ENCODE peak calls at places on chromosomes 16 and 17, in six cellular contexts. One of them, this sample, is unnamed.

GRCh38 chr17:59829217-59830006 is 63.3 kb downstream of the TUBD1 start:
- DNase-seq in lower leg skin: no peak
- DNase-seq in cardiac fibroblast: peak
- DNase-seq in BE2C: no peak
- DNase-seq in mesothelial cell of epicardium: no peak
- DNase-seq in uterus: no peak
- DNase-seq in this sample: no peak

GRCh38 chr17:62627219-62627903 is at the start of gene MRC2:
- DNase-seq in lower leg skin: peak
- DNase-seq in cardiac fibroblast: peak
- DNase-seq in BE2C: peak
- DNase-seq in mesothelial cell of epicardium: no peak
- DNase-seq in uterus: peak
- DNase-seq in this sample: peak

GRCh38 chr17:50052822-50053653 is 2.9 kb upstream of the ITGA3 start:
- DNase-seq in lower leg skin: no peak
- DNase-seq in cardiac fibroblast: no peak
- DNase-seq in BE2C: no peak
- DNase-seq in mesothelial cell of epicardium: peak
- DNase-seq in uterus: peak
- DNase-seq in this sample: no peak

GRCh38 chr17:10547351-10547750 is 2.1 kb downstream of the MYH2 start:
- DNase-seq in lower leg skin: no peak
- DNase-seq in cardiac fibroblast: no peak
- DNase-seq in BE2C: no peak
- DNase-seq in mesothelial cell of epicardium: no peak
- DNase-seq in uterus: no peak
- DNase-seq in this sample: no peak

GRCh38 chr17:31388770-31389672 is 2.5 kb upstream of the RAB11FIP4 start:
- DNase-seq in lower leg skin: peak
- DNase-seq in cardiac fibroblast: no peak
- DNase-seq in BE2C: peak
- DNase-seq in mesothelial cell of epicardium: no peak
- DNase-seq in uterus: no peak
- DNase-seq in this sample: peak

GRCh38 chr17:83203472-83204221 is 124.2 kb downstream of the METRNL start:
- DNase-seq in lower leg skin: peak
- DNase-seq in cardiac fibroblast: peak
- DNase-seq in BE2C: peak
- DNase-seq in mesothelial cell of epicardium: no peak
- DNase-seq in uterus: peak
- DNase-seq in this sample: no peak

GRCh38 chr17:31510273-31511175 is 119.0 kb downstream of the RAB11FIP4 start:
- DNase-seq in lower leg skin: no peak
- DNase-seq in cardiac fibroblast: no peak
- DNase-seq in BE2C: no peak
- DNase-seq in mesothelial cell of epicardium: no peak
- DNase-seq in uterus: no peak
- DNase-seq in this sample: no peak

GRCh38 chr16:4521971-4522623 is 16.5 kb downstream of the CDIP1 start:
- DNase-seq in lower leg skin: no peak
- DNase-seq in cardiac fibroblast: no peak
- DNase-seq in BE2C: peak
- DNase-seq in mesothelial cell of epicardium: no peak
- DNase-seq in uterus: no peak
- DNase-seq in this sample: no peak

GRCh38 chr16:11627822-11628457 is 40.3 kb upstream of the SNN start:
- DNase-seq in lower leg skin: no peak
- DNase-seq in cardiac fibroblast: peak
- DNase-seq in BE2C: no peak
- DNase-seq in mesothelial cell of epicardium: no peak
- DNase-seq in uterus: no peak
- DNase-seq in this sample: no peak

GRCh38 chr17:39027037-39027436 is 59.8 kb upstream of the FBXO47 start:
- DNase-seq in lower leg skin: peak
- DNase-seq in cardiac fibroblast: peak
- DNase-seq in BE2C: peak
- DNase-seq in mesothelial cell of epicardium: peak
- DNase-seq in uterus: peak
- DNase-seq in this sample: no peak

GRCh38 chr17:82782657-82783207 is 30.9 kb downstream of the TBCD start:
- DNase-seq in lower leg skin: no peak
- DNase-seq in cardiac fibroblast: no peak
- DNase-seq in BE2C: no peak
- DNase-seq in mesothelial cell of epicardium: no peak
- DNase-seq in uterus: no peak
- DNase-seq in this sample: no peak

GRCh38 chr17:65170839-65171238 is 33.7 kb downstream of the RGS9 start:
- DNase-seq in lower leg skin: no peak
- DNase-seq in cardiac fibroblast: peak
- DNase-seq in BE2C: no peak
- DNase-seq in mesothelial cell of epicardium: no peak
- DNase-seq in uterus: no peak
- DNase-seq in this sample: no peak

GRCh38 chr17:57670769-57671545 is 74.1 kb downstream of the CCDC182 start:
- DNase-seq in lower leg skin: peak
- DNase-seq in cardiac fibroblast: no peak
- DNase-seq in BE2C: no peak
- DNase-seq in mesothelial cell of epicardium: no peak
- DNase-seq in uterus: no peak
- DNase-seq in this sample: peak

GRCh38 chr17:76166168-76166567 is 25.1 kb upstream of the FOXJ1 start:
- DNase-seq in lower leg skin: peak
- DNase-seq in cardiac fibroblast: peak
- DNase-seq in BE2C: no peak
- DNase-seq in mesothelial cell of epicardium: no peak
- DNase-seq in uterus: no peak
- DNase-seq in this sample: no peak

GRCh38 chr16:57694191-57694555 is 433 bp upstream of the DRC7 start:
- DNase-seq in lower leg skin: peak
- DNase-seq in cardiac fibroblast: no peak
- DNase-seq in BE2C: no peak
- DNase-seq in mesothelial cell of epicardium: no peak
- DNase-seq in uterus: no peak
- DNase-seq in this sample: no peak

GRCh38 chr17:28112199-28112995 is 69.9 kb downstream of the NLK start:
- DNase-seq in lower leg skin: no peak
- DNase-seq in cardiac fibroblast: peak
- DNase-seq in BE2C: no peak
- DNase-seq in mesothelial cell of epicardium: no peak
- DNase-seq in uterus: no peak
- DNase-seq in this sample: no peak

GRCh38 chr17:72334205-72334604 is 213.4 kb downstream of the SOX9 start:
- DNase-seq in lower leg skin: no peak
- DNase-seq in cardiac fibroblast: peak
- DNase-seq in BE2C: no peak
- DNase-seq in mesothelial cell of epicardium: no peak
- DNase-seq in uterus: no peak
- DNase-seq in this sample: no peak

GRCh38 chr17:45431531-45432404 is 902 bp downstream of the ARHGAP27 start:
- DNase-seq in lower leg skin: peak
- DNase-seq in cardiac fibroblast: peak
- DNase-seq in BE2C: peak
- DNase-seq in mesothelial cell of epicardium: no peak
- DNase-seq in uterus: peak
- DNase-seq in this sample: peak

GRCh38 chr17:76139261-76139752 is 1.7 kb downstream of the FOXJ1 start:
- DNase-seq in lower leg skin: no peak
- DNase-seq in cardiac fibroblast: no peak
- DNase-seq in BE2C: no peak
- DNase-seq in mesothelial cell of epicardium: no peak
- DNase-seq in uterus: no peak
- DNase-seq in this sample: no peak

GRCh38 chr16:20763461-20764232 is at the start of gene ACSM3:
- DNase-seq in lower leg skin: no peak
- DNase-seq in cardiac fibroblast: peak
- DNase-seq in BE2C: no peak
- DNase-seq in mesothelial cell of epicardium: no peak
- DNase-seq in uterus: peak
- DNase-seq in this sample: peak

GRCh38 chr16:87723224-87723619 is 42.6 kb downstream of the KLHDC4 start:
- DNase-seq in lower leg skin: no peak
- DNase-seq in cardiac fibroblast: peak
- DNase-seq in BE2C: peak
- DNase-seq in mesothelial cell of epicardium: no peak
- DNase-seq in uterus: no peak
- DNase-seq in this sample: no peak

GRCh38 chr16:12801511-12802042 is 2.1 kb downstream of the CPPED1 start:
- DNase-seq in lower leg skin: no peak
- DNase-seq in cardiac fibroblast: peak
- DNase-seq in BE2C: no peak
- DNase-seq in mesothelial cell of epicardium: no peak
- DNase-seq in uterus: no peak
- DNase-seq in this sample: no peak

GRCh38 chr16:89562027-89562599 is 1.6 kb downstream of the RPL13 start:
- DNase-seq in lower leg skin: no peak
- DNase-seq in cardiac fibroblast: peak
- DNase-seq in BE2C: no peak
- DNase-seq in mesothelial cell of epicardium: no peak
- DNase-seq in uterus: no peak
- DNase-seq in this sample: no peak

GRCh38 chr17:3732171-3732570 is 8.5 kb downstream of the HASPIN start:
- DNase-seq in lower leg skin: no peak
- DNase-seq in cardiac fibroblast: peak
- DNase-seq in BE2C: no peak
- DNase-seq in mesothelial cell of epicardium: no peak
- DNase-seq in uterus: no peak
- DNase-seq in this sample: no peak

GRCh38 chr17:77107506-77108433 is 33.0 kb upstream of the SEC14L1 start:
- DNase-seq in lower leg skin: no peak
- DNase-seq in cardiac fibroblast: peak
- DNase-seq in BE2C: no peak
- DNase-seq in mesothelial cell of epicardium: no peak
- DNase-seq in uterus: no peak
- DNase-seq in this sample: no peak

GRCh38 chr16:15644306-15644961 is 1.5 kb upstream of the MARF1 start:
- DNase-seq in lower leg skin: no peak
- DNase-seq in cardiac fibroblast: no peak
- DNase-seq in BE2C: no peak
- DNase-seq in mesothelial cell of epicardium: no peak
- DNase-seq in uterus: no peak
- DNase-seq in this sample: no peak

GRCh38 chr16:4538386-4539235 is at the start of gene CDIP1:
- DNase-seq in lower leg skin: peak
- DNase-seq in cardiac fibroblast: peak
- DNase-seq in BE2C: peak
- DNase-seq in mesothelial cell of epicardium: peak
- DNase-seq in uterus: peak
- DNase-seq in this sample: peak

GRCh38 chr17:284676-285355 is 67.8 kb downstream of the RPH3AL start:
- DNase-seq in lower leg skin: peak
- DNase-seq in cardiac fibroblast: no peak
- DNase-seq in BE2C: no peak
- DNase-seq in mesothelial cell of epicardium: no peak
- DNase-seq in uterus: peak
- DNase-seq in this sample: no peak

GRCh38 chr16:29680180-29680598 is 1.2 kb downstream of the QPRT start:
- DNase-seq in lower leg skin: no peak
- DNase-seq in cardiac fibroblast: no peak
- DNase-seq in BE2C: no peak
- DNase-seq in mesothelial cell of epicardium: no peak
- DNase-seq in uterus: no peak
- DNase-seq in this sample: no peak

GRCh38 chr17:78771758-78772382 is 10.2 kb downstream of the CYTH1 start:
- DNase-seq in lower leg skin: no peak
- DNase-seq in cardiac fibroblast: no peak
- DNase-seq in BE2C: no peak
- DNase-seq in mesothelial cell of epicardium: no peak
- DNase-seq in uterus: no peak
- DNase-seq in this sample: no peak

GRCh38 chr16:65071371-65072311 is 50.2 kb downstream of the CDH11 start:
- DNase-seq in lower leg skin: peak
- DNase-seq in cardiac fibroblast: peak
- DNase-seq in BE2C: no peak
- DNase-seq in mesothelial cell of epicardium: no peak
- DNase-seq in uterus: peak
- DNase-seq in this sample: no peak

GRCh38 chr17:73580311-73580710 is 63.9 kb downstream of the SDK2 start:
- DNase-seq in lower leg skin: no peak
- DNase-seq in cardiac fibroblast: no peak
- DNase-seq in BE2C: no peak
- DNase-seq in mesothelial cell of epicardium: no peak
- DNase-seq in uterus: no peak
- DNase-seq in this sample: no peak
- TF ChIP-seq CTCF in lower leg skin: no peak
- TF ChIP-seq CTCF in cardiac fibroblast: no peak
- TF ChIP-seq CTCF in BE2C: no peak
- TF ChIP-seq CTCF in mesothelial cell of epicardium: no peak
- TF ChIP-seq CTCF in uterus: no peak
- TF ChIP-seq CTCF in this sample: no peak

DNA sequence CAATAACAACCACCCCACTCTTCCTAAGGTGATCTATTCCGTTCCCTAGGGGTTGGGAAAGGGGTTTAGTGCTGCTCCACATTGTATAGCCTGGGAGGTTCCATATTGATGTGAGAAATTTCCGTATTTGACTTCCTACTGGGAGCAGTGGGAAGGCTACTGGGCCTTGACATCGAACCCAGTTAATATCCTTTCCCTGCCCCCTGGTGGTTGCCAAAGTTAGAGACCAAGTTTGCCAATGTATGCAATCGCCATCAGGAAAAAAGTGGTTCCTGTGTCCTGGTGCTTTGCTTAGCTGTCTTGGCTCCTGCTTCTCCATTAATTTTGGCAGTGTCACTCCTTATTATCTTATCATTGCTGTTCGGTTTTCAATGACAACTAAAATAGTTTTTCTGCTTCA is 914.9 kb downstream of the KCNJ2 start:
- DNase-seq in lower leg skin: no peak
- DNase-seq in cardiac fibroblast: peak
- DNase-seq in BE2C: peak
- DNase-seq in mesothelial cell of epicardium: no peak
- DNase-seq in uterus: no peak
- DNase-seq in this sample: no peak
- TF ChIP-seq CTCF in lower leg skin: no peak
- TF ChIP-seq CTCF in cardiac fibroblast: peak
- TF ChIP-seq CTCF in BE2C: peak
- TF ChIP-seq CTCF in mesothelial cell of epicardium: peak
- TF ChIP-seq CTCF in uterus: no peak
- TF ChIP-seq CTCF in this sample: peak

DNA sequence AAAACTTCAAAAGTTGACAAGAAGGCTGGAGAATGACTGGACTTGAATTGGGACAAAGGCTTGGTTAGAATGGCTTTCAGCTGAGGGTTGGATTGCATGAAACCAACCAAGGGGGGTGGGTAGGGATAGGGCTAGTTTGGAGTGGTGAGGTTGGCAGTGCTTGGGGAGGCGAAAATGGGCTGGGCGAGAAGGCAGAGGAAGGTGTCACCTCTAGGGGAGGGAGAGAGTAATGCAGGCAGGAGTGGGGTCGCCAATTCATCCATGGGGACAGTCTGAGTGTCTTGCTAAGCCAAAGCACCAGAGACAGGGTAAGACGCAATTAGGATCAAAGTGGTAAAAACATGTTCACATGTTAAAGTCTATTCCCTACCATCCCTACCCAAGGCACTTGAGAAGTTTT is 6.2 kb upstream of the DNAH2 start:
- DNase-seq in lower leg skin: no peak
- DNase-seq in cardiac fibroblast: no peak
- DNase-seq in BE2C: no peak
- DNase-seq in mesothelial cell of epicardium: no peak
- DNase-seq in uterus: no peak
- DNase-seq in this sample: no peak
- TF ChIP-seq CTCF in lower leg skin: no peak
- TF ChIP-seq CTCF in cardiac fibroblast: peak
- TF ChIP-seq CTCF in BE2C: peak
- TF ChIP-seq CTCF in mesothelial cell of epicardium: no peak
- TF ChIP-seq CTCF in uterus: no peak
- TF ChIP-seq CTCF in this sample: peak

GRCh38 chr16:73166394-73166971 is 118.6 kb upstream of the ZFHX3 start:
- DNase-seq in lower leg skin: no peak
- DNase-seq in cardiac fibroblast: peak
- DNase-seq in BE2C: no peak
- DNase-seq in mesothelial cell of epicardium: no peak
- DNase-seq in uterus: peak
- DNase-seq in this sample: no peak
- TF ChIP-seq CTCF in lower leg skin: no peak
- TF ChIP-seq CTCF in cardiac fibroblast: no peak
- TF ChIP-seq CTCF in BE2C: no peak
- TF ChIP-seq CTCF in mesothelial cell of epicardium: no peak
- TF ChIP-seq CTCF in uterus: no peak
- TF ChIP-seq CTCF in this sample: no peak